ENCODE peak calls at places on chromosome 12, in four cellular contexts. U is CD4-positive, alpha-beta T cell; P is WERI-Rb-1; G is lung. I is an unnamed sample.

GRCh38 chr12:41981013-41981412 is 163.7 kb downstream of the GXYLT1 start:
- DNase-seq in U (no peak), P (no peak), G (no peak), I (no peak)

GRCh38 chr12:81757731-81758325 is 1.3 kb downstream of the PPFIA2 start:
- DNase-seq in U (no peak), P (no peak), G (no peak), I (no peak)

GRCh38 chr12:32894566-32894965 is 2.0 kb downstream of the PKP2 start:
- DNase-seq in U (no peak), P (no peak), G (no peak), I (no peak)

GRCh38 chr12:92771011-92771410 is 68.2 kb downstream of the PLEKHG7 start:
- DNase-seq in U (no peak), P (no peak), G (no peak), I (no peak)

GRCh38 chr12:67484788-67485480 is 163.6 kb upstream of the DYRK2 start:
- DNase-seq in U (no peak), P (no peak), G (no peak), I (no peak)

GRCh38 chr12:116263844-116264243 is 13.6 kb downstream of the MED13L start:
- DNase-seq in U (no peak), P (no peak), G (no peak), I (no peak)

GRCh38 chr12:56948881-56949280 is 8.5 kb downstream of the RDH16 start:
- DNase-seq in U (no peak), P (no peak), G (no peak), I (no peak)

GRCh38 chr12:89470741-89471504 is 53.7 kb downstream of the GALNT4 start:
- DNase-seq in U (no peak), P (no peak), G (no peak), I (no peak)

GRCh38 chr12:132558861-132559623 is 51.3 kb downstream of the LRCOL1 start:
- DNase-seq in U (no peak), P (peak), G (no peak), I (no peak)

GRCh38 chr12:130953783-130954543 is at the start of gene ADGRD1:
- DNase-seq in U (no peak), P (no peak), G (peak), I (peak)

GRCh38 chr12:59005195-59005961 is 85.1 kb upstream of the LRIG3 start:
- DNase-seq in U (no peak), P (no peak), G (no peak), I (no peak)

GRCh38 chr12:94660436-94660835 is 10.1 kb upstream of the TMCC3 start:
- DNase-seq in U (no peak), P (no peak), G (no peak), I (no peak)

GRCh38 chr12:90999518-90999917 is 5.3 kb downstream of the EPYC start:
- DNase-seq in U (no peak), P (no peak), G (no peak), I (no peak)

GRCh38 chr12:128813883-128814282 is 9.9 kb downstream of the SLC15A4 start:
- DNase-seq in U (no peak), P (no peak), G (no peak), I (no peak)

GRCh38 chr12:27592548-27592947 is 68.5 kb downstream of the PPFIBP1 start:
- DNase-seq in U (no peak), P (no peak), G (no peak), I (no peak)

GRCh38 chr12:42691991-42692557 is 102.5 kb upstream of the PRICKLE1 start:
- DNase-seq in U (no peak), P (no peak), G (no peak), I (no peak)

GRCh38 chr12:16021666-16022065 is 110.5 kb downstream of the DERA start:
- DNase-seq in U (no peak), P (no peak), G (no peak), I (no peak)

GRCh38 chr12:112169966-112170365 is 44.6 kb downstream of the TRAFD1 start:
- DNase-seq in U (peak), P (no peak), G (no peak), I (no peak)

GRCh38 chr12:56469007-56469930 is 891 bp downstream of the SPRYD4 start:
- DNase-seq in U (no peak), P (no peak), G (no peak), I (no peak)

GRCh38 chr12:130880411-130880885 is 8.6 kb downstream of the RAN start:
- DNase-seq in U (no peak), P (no peak), G (no peak), I (no peak)

GRCh38 chr12:101051901-101052550 is 158.0 kb downstream of the SLC5A8 start:
- DNase-seq in U (no peak), P (no peak), G (no peak), I (no peak)

DNA sequence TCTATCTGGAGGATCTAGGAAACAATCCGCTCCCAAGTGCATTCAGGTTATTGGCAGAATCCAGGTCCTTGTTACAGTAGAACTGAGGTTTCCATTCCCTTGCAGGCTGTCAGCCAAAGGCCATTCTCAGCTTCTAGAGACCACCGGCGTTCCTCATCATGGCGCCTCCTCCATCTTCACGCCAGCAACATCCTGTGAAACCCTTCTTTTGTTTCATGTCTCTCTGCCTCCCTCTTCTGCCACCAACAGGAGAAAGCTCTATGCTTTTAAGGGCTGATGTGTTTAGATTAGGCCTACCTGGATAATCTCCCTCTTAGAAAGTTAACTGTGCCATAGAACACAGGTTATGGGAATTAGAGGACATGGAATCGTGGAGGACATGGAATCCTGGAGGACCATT is 133.0 kb upstream of the RASSF8 start:
- DNase-seq in U (no peak), P (no peak), G (no peak), I (no peak)
- TF ChIP-seq CTCF in U (no peak), P (no peak), G (no peak), I (no peak)

GRCh38 chr12:51692016-51692415 is 101.0 kb downstream of the SCN8A start:
- DNase-seq in U (no peak), P (no peak), G (no peak), I (no peak)
- TF ChIP-seq CTCF in U (no peak), P (no peak), G (no peak), I (no peak)

GRCh38 chr12:127485528-127485927 is 781.4 kb upstream of the TMEM132C start:
- DNase-seq in U (no peak), P (peak), G (no peak), I (no peak)
- TF ChIP-seq CTCF in U (no peak), P (no peak), G (no peak), I (no peak)

DNA sequence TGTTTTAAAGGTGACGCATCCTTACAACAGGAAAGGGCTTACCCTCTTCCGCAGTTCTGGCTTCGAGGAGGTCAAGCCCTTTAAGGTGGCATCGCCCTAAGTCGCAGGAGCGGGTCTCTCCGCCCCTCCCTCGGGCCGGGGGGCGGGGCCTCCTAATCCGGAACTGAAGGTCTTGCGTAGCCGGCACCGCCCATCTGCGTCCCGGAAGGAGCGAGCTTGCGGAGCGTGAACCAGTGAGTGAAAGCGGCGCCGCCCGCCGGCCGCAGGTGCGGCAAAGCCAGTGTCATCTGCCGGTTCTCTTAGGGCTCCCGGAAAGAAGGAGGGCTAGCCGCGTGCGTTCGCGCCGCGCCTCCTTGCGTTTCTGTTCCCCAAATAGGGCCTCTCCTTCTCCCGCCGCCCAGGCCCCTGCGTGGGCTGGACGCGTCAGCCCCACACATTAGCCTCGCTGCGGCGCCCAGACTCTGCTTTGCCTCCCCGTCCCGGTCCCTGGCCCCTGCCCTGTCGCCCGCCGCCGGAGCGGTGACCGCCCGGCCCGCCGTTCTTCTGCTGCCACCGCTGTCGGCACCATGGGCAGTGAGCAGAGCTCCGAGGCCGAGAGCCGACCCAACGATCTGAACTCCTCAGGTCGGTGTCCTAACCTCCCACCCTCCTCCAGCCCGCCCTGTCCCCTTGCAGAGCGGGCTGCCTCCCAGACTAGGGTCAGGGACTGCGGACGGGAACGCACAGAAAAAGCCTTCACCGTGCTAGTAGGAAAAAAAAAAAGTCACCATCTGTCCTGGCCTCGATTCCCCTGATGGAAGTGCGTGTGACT is at the start of gene BORCS5:
- DNase-seq in U (peak), P (peak), G (peak), I (peak)
- TF ChIP-seq CTCF in U (peak), P (peak), G (peak), I (no peak)

DNA sequence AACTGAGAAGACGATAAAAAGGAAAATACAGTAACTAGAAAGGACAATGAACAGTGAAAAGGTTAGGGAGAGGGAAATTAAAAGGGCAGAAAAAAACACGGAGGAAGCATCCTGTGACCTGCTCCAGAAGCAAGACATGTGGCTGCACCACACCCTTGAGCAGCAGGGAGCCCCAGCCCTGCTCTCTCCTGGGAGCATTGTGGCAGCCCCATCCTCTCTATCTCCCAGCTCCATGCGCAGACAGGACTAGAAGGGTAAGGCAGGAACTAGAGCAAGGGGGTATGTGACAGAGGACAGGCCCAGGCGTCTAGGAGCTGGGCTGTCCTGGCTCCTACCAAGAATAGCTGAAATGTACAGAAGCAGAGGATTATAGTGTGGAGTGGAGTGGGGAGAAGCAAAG is 38.6 kb upstream of the SMUG1 start:
- DNase-seq in U (no peak), P (no peak), G (no peak), I (no peak)
- TF ChIP-seq CTCF in U (no peak), P (no peak), G (no peak), I (no peak)

DNA sequence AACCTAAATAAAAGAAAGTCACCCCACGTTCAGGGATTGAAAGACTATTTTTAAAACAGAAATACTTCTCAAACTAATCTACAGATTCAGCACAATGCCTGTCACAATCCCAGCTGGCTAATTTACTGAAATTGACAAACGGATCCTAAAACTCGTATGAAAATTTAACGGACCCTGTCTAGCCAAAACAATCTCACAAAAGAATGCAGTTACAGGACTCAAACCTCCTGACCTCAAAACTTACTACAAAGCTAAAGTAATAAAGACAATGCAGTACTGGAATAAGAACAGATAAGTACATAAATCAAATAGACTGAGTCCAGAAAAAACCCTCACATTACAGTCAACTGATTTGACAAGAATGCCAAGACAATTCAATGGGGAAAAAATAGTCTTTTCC is 48.8 kb downstream of the IPO8 start:
- DNase-seq in U (no peak), P (no peak), G (no peak), I (no peak)
- TF ChIP-seq CTCF in U (no peak), P (no peak), G (no peak), I (no peak)

GRCh38 chr12:47767197-47767724 is 5.8 kb upstream of the SLC48A1 start:
- DNase-seq in U (peak), P (peak), G (peak), I (no peak)
- TF ChIP-seq CTCF in U (peak), P (peak), G (peak), I (peak)

DNA sequence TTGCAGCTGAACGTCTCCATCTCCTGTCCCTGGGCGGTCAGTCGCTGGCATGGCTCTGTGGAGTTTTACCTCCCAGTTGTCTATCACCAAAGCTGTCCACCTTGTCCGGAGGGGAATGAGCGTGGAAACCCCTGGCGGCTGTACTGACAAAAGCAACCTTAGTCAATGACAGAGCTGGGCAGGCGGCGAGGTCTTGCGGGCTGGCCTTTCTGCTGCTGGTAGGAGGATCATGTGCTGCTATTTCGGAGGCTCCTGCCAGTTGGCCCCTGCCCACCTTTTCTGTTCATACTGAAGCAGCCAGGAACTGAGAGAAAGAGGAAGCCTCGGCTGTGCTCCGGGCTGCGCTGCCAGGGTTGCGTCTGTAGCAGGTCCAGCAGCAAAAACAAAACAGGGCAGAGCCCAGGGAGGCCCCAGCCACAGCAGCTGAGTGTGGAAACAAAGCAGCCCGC is 57.7 kb downstream of the HMGA2 start:
- DNase-seq in U (no peak), P (no peak), G (peak), I (peak)
- TF ChIP-seq CTCF in U (no peak), P (no peak), G (no peak), I (peak)